ENCODE peak calls at places on chromosomes 12 and 14, in four cellular contexts. N is activated CD4-positive, alpha-beta T cell treated with anti-CD3 and anti-CD28 coated beads, Interleukin-2, amount 50 U/mL, for 4 hours; X is stimulated activated CD4-positive, alpha-beta T cell treated with anti-CD3 and anti-CD28 coated beads, Interleukin-15, amount 100 ng/mL, for 1 hour; R is lung microvascular endothelial cell. V is an unnamed sample.

GRCh38 chr12:107340920-107341319 is 247.6 kb upstream of the CRY1 start:
- DNase-seq in R (no peak), X (no peak), N (no peak), V (no peak)

GRCh38 chr12:114884535-114884934 is 200.6 kb upstream of the TBX3 start:
- DNase-seq in X (no peak), R (no peak), N (no peak), V (no peak)

GRCh38 chr12:110141389-110141788 is 17.2 kb downstream of the IFT81 start:
- DNase-seq in N (no peak), X (no peak), R (no peak), V (no peak)

GRCh38 chr14:75334191-75335051 is 55.8 kb downstream of the FOS start:
- DNase-seq in R (no peak), N (peak; percentile 36), X (peak; percentile 13), V (no peak)

GRCh38 chr14:53807108-53807507 is 149.5 kb downstream of the BMP4 start:
- DNase-seq in X (no peak), R (no peak), N (no peak), V (no peak)

GRCh38 chr14:102320033-102320660 is 601 bp downstream of the ZNF839 start:
- DNase-seq in R (peak; percentile 59), X (peak; percentile 15), N (peak; percentile 39), V (peak; percentile 57)

GRCh38 chr12:132210223-132211055 is 66.2 kb downstream of the NOC4L start:
- DNase-seq in N (no peak), X (no peak), R (no peak), V (no peak)

GRCh38 chr14:19801118-19801464 is 2.5 kb upstream of the OR4N2 start:
- DNase-seq in N (no peak), X (no peak), R (no peak), V (no peak)

GRCh38 chr14:92645841-92646478 is 102.5 kb downstream of the LGMN start:
- DNase-seq in N (no peak), R (no peak), X (no peak), V (no peak)

GRCh38 chr12:53645191-53645590 is 19.0 kb upstream of the ATF7 start:
- DNase-seq in N (no peak), X (no peak), R (peak; percentile 52), V (no peak)

GRCh38 chr12:67721216-67721615 is 72.7 kb downstream of the DYRK2 start:
- DNase-seq in N (no peak), X (no peak), R (peak; percentile 45), V (no peak)

GRCh38 chr12:20946732-20947131 is 136.2 kb downstream of the SLCO1B3 start:
- DNase-seq in X (no peak), R (peak; percentile 17), N (no peak), V (peak; percentile 52)

GRCh38 chr12:50003595-50003994 is 21.7 kb downstream of the RACGAP1 start:
- DNase-seq in X (no peak), N (no peak), R (no peak), V (no peak)

GRCh38 chr12:5619628-5620027 is 187.7 kb downstream of the NTF3 start:
- DNase-seq in X (no peak), R (peak; percentile 32), N (no peak), V (no peak)

GRCh38 chr14:64707661-64708060 is 3.4 kb downstream of the PLEKHG3 start:
- DNase-seq in R (no peak), N (no peak), X (no peak), V (no peak)

GRCh38 chr12:52238206-52238840 is 5.3 kb downstream of the KRT7 start:
- DNase-seq in R (no peak), X (no peak), N (no peak), V (no peak)

GRCh38 chr14:77342726-77343397 is 22.0 kb downstream of the GSTZ1 start:
- DNase-seq in X (no peak), R (no peak), N (no peak), V (no peak)

GRCh38 chr14:68807148-68807600 is 14.3 kb upstream of the ZFP36L1 start:
- DNase-seq in X (no peak), R (peak; percentile 80), N (no peak), V (no peak)

GRCh38 chr12:116317986-116318737 is 40.7 kb upstream of the MED13L start:
- DNase-seq in R (no peak), X (no peak), N (no peak), V (no peak)

GRCh38 chr12:1660304-1661187 is 30.3 kb upstream of the ADIPOR2 start:
- DNase-seq in N (peak; percentile 63), X (peak; percentile 11), R (no peak), V (no peak)